ENCODE peak calls at places on chromosomes 5 and 9, in eight cellular contexts. One of them, this sample, is unnamed.

GRCh38 chr5:89128930-89129625 is 246.1 kb upstream of the MEF2C start:
- DNase-seq in MV-4-11: no peak
- DNase-seq in ACHN: no peak
- DNase-seq in left ventricle myocardium superior: no peak
- DNase-seq in AG08395: no peak
- DNase-seq in C1 segment of cervical spinal cord: no peak
- DNase-seq in stimulated activated CD4-positive, alpha-beta T cell treated with anti-CD3 and anti-CD28 coated beads, Interleukin-1b, Interleukin-23, amount 100 ng/mL, for 1 hour: no peak
- DNase-seq in EL: no peak
- DNase-seq in this sample: no peak

GRCh38 chr9:35162605-35163315 is 951 bp downstream of the UNC13B start:
- DNase-seq in AG08395: peak
- DNase-seq in left ventricle myocardium superior: no peak
- DNase-seq in ACHN: peak
- DNase-seq in C1 segment of cervical spinal cord: no peak
- DNase-seq in MV-4-11: no peak
- DNase-seq in stimulated activated CD4-positive, alpha-beta T cell treated with anti-CD3 and anti-CD28 coated beads, Interleukin-1b, Interleukin-23, amount 100 ng/mL, for 1 hour: no peak
- DNase-seq in EL: no peak
- DNase-seq in this sample: no peak

GRCh38 chr5:129747847-129748407 is at the start of gene MINAR2:
- DNase-seq in stimulated activated CD4-positive, alpha-beta T cell treated with anti-CD3 and anti-CD28 coated beads, Interleukin-1b, Interleukin-23, amount 100 ng/mL, for 1 hour: no peak
- DNase-seq in left ventricle myocardium superior: no peak
- DNase-seq in MV-4-11: no peak
- DNase-seq in AG08395: no peak
- DNase-seq in ACHN: no peak
- DNase-seq in C1 segment of cervical spinal cord: no peak
- DNase-seq in EL: no peak
- DNase-seq in this sample: no peak

GRCh38 chr9:135137398-135137832 is 49.9 kb downstream of the OLFM1 start:
- DNase-seq in left ventricle myocardium superior: no peak
- DNase-seq in EL: no peak
- DNase-seq in C1 segment of cervical spinal cord: no peak
- DNase-seq in stimulated activated CD4-positive, alpha-beta T cell treated with anti-CD3 and anti-CD28 coated beads, Interleukin-1b, Interleukin-23, amount 100 ng/mL, for 1 hour: no peak
- DNase-seq in ACHN: no peak
- DNase-seq in AG08395: peak
- DNase-seq in MV-4-11: no peak
- DNase-seq in this sample: no peak

GRCh38 chr5:72145351-72145750 is 38.1 kb downstream of the MAP1B start:
- DNase-seq in AG08395: no peak
- DNase-seq in ACHN: no peak
- DNase-seq in MV-4-11: no peak
- DNase-seq in left ventricle myocardium superior: no peak
- DNase-seq in C1 segment of cervical spinal cord: no peak
- DNase-seq in EL: no peak
- DNase-seq in stimulated activated CD4-positive, alpha-beta T cell treated with anti-CD3 and anti-CD28 coated beads, Interleukin-1b, Interleukin-23, amount 100 ng/mL, for 1 hour: no peak
- DNase-seq in this sample: no peak

GRCh38 chr5:102911973-102912372 is 156.9 kb downstream of the PAM start:
- DNase-seq in MV-4-11: no peak
- DNase-seq in ACHN: peak
- DNase-seq in C1 segment of cervical spinal cord: no peak
- DNase-seq in stimulated activated CD4-positive, alpha-beta T cell treated with anti-CD3 and anti-CD28 coated beads, Interleukin-1b, Interleukin-23, amount 100 ng/mL, for 1 hour: no peak
- DNase-seq in left ventricle myocardium superior: no peak
- DNase-seq in AG08395: peak
- DNase-seq in EL: peak
- DNase-seq in this sample: no peak

GRCh38 chr5:112934366-112934693 is 12.3 kb upstream of the REEP5 start:
- DNase-seq in C1 segment of cervical spinal cord: no peak
- DNase-seq in ACHN: no peak
- DNase-seq in left ventricle myocardium superior: no peak
- DNase-seq in stimulated activated CD4-positive, alpha-beta T cell treated with anti-CD3 and anti-CD28 coated beads, Interleukin-1b, Interleukin-23, amount 100 ng/mL, for 1 hour: no peak
- DNase-seq in MV-4-11: no peak
- DNase-seq in AG08395: no peak
- DNase-seq in EL: no peak
- DNase-seq in this sample: no peak

GRCh38 chr5:172766287-172767104 is 4.5 kb downstream of the DUSP1 start:
- DNase-seq in ACHN: peak
- DNase-seq in C1 segment of cervical spinal cord: peak
- DNase-seq in AG08395: peak
- DNase-seq in stimulated activated CD4-positive, alpha-beta T cell treated with anti-CD3 and anti-CD28 coated beads, Interleukin-1b, Interleukin-23, amount 100 ng/mL, for 1 hour: no peak
- DNase-seq in EL: peak
- DNase-seq in MV-4-11: no peak
- DNase-seq in left ventricle myocardium superior: peak
- DNase-seq in this sample: peak

GRCh38 chr9:110835859-110836271 is 167.3 kb downstream of the MUSK start:
- DNase-seq in AG08395: peak
- DNase-seq in C1 segment of cervical spinal cord: no peak
- DNase-seq in MV-4-11: no peak
- DNase-seq in stimulated activated CD4-positive, alpha-beta T cell treated with anti-CD3 and anti-CD28 coated beads, Interleukin-1b, Interleukin-23, amount 100 ng/mL, for 1 hour: no peak
- DNase-seq in left ventricle myocardium superior: no peak
- DNase-seq in EL: peak
- DNase-seq in ACHN: no peak
- DNase-seq in this sample: no peak

GRCh38 chr5:79346420-79346824 is 110.5 kb downstream of the JMY start:
- DNase-seq in stimulated activated CD4-positive, alpha-beta T cell treated with anti-CD3 and anti-CD28 coated beads, Interleukin-1b, Interleukin-23, amount 100 ng/mL, for 1 hour: no peak
- DNase-seq in C1 segment of cervical spinal cord: no peak
- DNase-seq in left ventricle myocardium superior: no peak
- DNase-seq in EL: peak
- DNase-seq in AG08395: peak
- DNase-seq in ACHN: peak
- DNase-seq in MV-4-11: no peak
- DNase-seq in this sample: no peak

GRCh38 chr9:91208837-91209236 is 152.9 kb downstream of the AUH start:
- DNase-seq in C1 segment of cervical spinal cord: no peak
- DNase-seq in MV-4-11: peak
- DNase-seq in left ventricle myocardium superior: no peak
- DNase-seq in EL: no peak
- DNase-seq in AG08395: no peak
- DNase-seq in stimulated activated CD4-positive, alpha-beta T cell treated with anti-CD3 and anti-CD28 coated beads, Interleukin-1b, Interleukin-23, amount 100 ng/mL, for 1 hour: no peak
- DNase-seq in ACHN: no peak
- DNase-seq in this sample: no peak

GRCh38 chr9:83965350-83966208 is 14.4 kb downstream of the HNRNPK start:
- DNase-seq in MV-4-11: peak
- DNase-seq in left ventricle myocardium superior: no peak
- DNase-seq in C1 segment of cervical spinal cord: no peak
- DNase-seq in EL: peak
- DNase-seq in stimulated activated CD4-positive, alpha-beta T cell treated with anti-CD3 and anti-CD28 coated beads, Interleukin-1b, Interleukin-23, amount 100 ng/mL, for 1 hour: no peak
- DNase-seq in AG08395: no peak
- DNase-seq in ACHN: no peak
- DNase-seq in this sample: no peak

GRCh38 chr9:70374962-70375618 is 39.4 kb downstream of the KLF9 start:
- DNase-seq in C1 segment of cervical spinal cord: no peak
- DNase-seq in left ventricle myocardium superior: no peak
- DNase-seq in AG08395: no peak
- DNase-seq in stimulated activated CD4-positive, alpha-beta T cell treated with anti-CD3 and anti-CD28 coated beads, Interleukin-1b, Interleukin-23, amount 100 ng/mL, for 1 hour: no peak
- DNase-seq in MV-4-11: no peak
- DNase-seq in ACHN: no peak
- DNase-seq in EL: no peak
- DNase-seq in this sample: no peak